ENCODE peak calls at places on chromosomes 13 and 19, in nine cellular contexts. One of them, this sample, is unnamed.

GRCh38 chr19:7840629-7841028 is 10.6 kb downstream of the EVI5L start:
- DNase-seq in ovary: no peak
- DNase-seq in heart left ventricle: peak; percentile 0
- DNase-seq in NB4: no peak
- DNase-seq in tibial nerve: no peak
- DNase-seq in uterus: no peak
- DNase-seq in lower leg skin: no peak
- DNase-seq in H54: no peak
- DNase-seq in IMR-90: no peak
- DNase-seq in this sample: no peak

GRCh38 chr19:53333071-53333465 is 481 bp upstream of the ZNF845 start:
- DNase-seq in ovary: peak; percentile 63
- DNase-seq in heart left ventricle: peak; percentile 42
- DNase-seq in NB4: peak; percentile 50
- DNase-seq in tibial nerve: no peak
- DNase-seq in uterus: peak; percentile 41
- DNase-seq in lower leg skin: peak; percentile 21
- DNase-seq in H54: peak; percentile 35
- DNase-seq in IMR-90: no peak
- DNase-seq in this sample: peak; percentile 53

GRCh38 chr13:44653261-44653660 is 77.1 kb upstream of the TSC22D1 start:
- DNase-seq in ovary: no peak
- DNase-seq in heart left ventricle: no peak
- DNase-seq in NB4: no peak
- DNase-seq in tibial nerve: no peak
- DNase-seq in uterus: no peak
- DNase-seq in lower leg skin: no peak
- DNase-seq in H54: no peak
- DNase-seq in IMR-90: peak; percentile 37
- DNase-seq in this sample: no peak

GRCh38 chr13:19864018-19864338 is 529 bp upstream of the ZMYM5 start:
- DNase-seq in ovary: peak; percentile 88
- DNase-seq in heart left ventricle: peak; percentile 79
- DNase-seq in NB4: peak; percentile 94
- DNase-seq in tibial nerve: peak; percentile 30
- DNase-seq in uterus: peak; percentile 77
- DNase-seq in lower leg skin: no peak
- DNase-seq in H54: peak; percentile 26
- DNase-seq in IMR-90: no peak
- DNase-seq in this sample: peak; percentile 68

GRCh38 chr13:73064991-73065390 is 6.2 kb downstream of the KLF5 start:
- DNase-seq in ovary: no peak
- DNase-seq in heart left ventricle: no peak
- DNase-seq in NB4: no peak
- DNase-seq in tibial nerve: no peak
- DNase-seq in uterus: no peak
- DNase-seq in lower leg skin: no peak
- DNase-seq in H54: no peak
- DNase-seq in IMR-90: no peak
- DNase-seq in this sample: no peak

GRCh38 chr13:24207841-24208240 is 47.3 kb downstream of the SPATA13 start:
- DNase-seq in ovary: no peak
- DNase-seq in heart left ventricle: no peak
- DNase-seq in NB4: no peak
- DNase-seq in tibial nerve: no peak
- DNase-seq in uterus: no peak
- DNase-seq in lower leg skin: no peak
- DNase-seq in H54: no peak
- DNase-seq in IMR-90: no peak
- DNase-seq in this sample: no peak

GRCh38 chr13:114068723-114069322 is 63.6 kb downstream of the RASA3 start:
- DNase-seq in ovary: no peak
- DNase-seq in heart left ventricle: peak; percentile 46
- DNase-seq in NB4: peak; percentile 88
- DNase-seq in tibial nerve: peak; percentile 13
- DNase-seq in uterus: peak; percentile 55
- DNase-seq in lower leg skin: no peak
- DNase-seq in H54: no peak
- DNase-seq in IMR-90: peak; percentile 77
- DNase-seq in this sample: peak; percentile 44

GRCh38 chr19:10567696-10568443 is 909 bp downstream of the CDKN2D start:
- DNase-seq in ovary: no peak
- DNase-seq in heart left ventricle: no peak
- DNase-seq in NB4: peak; percentile 35
- DNase-seq in tibial nerve: no peak
- DNase-seq in uterus: no peak
- DNase-seq in lower leg skin: no peak
- DNase-seq in H54: no peak
- DNase-seq in IMR-90: no peak
- DNase-seq in this sample: no peak

GRCh38 chr19:35712529-35712909 is 5.3 kb upstream of the KMT2B start:
- DNase-seq in ovary: no peak
- DNase-seq in heart left ventricle: no peak
- DNase-seq in NB4: no peak
- DNase-seq in tibial nerve: no peak
- DNase-seq in uterus: no peak
- DNase-seq in lower leg skin: no peak
- DNase-seq in H54: no peak
- DNase-seq in IMR-90: no peak
- DNase-seq in this sample: no peak

GRCh38 chr13:96581741-96582140 is 412.5 kb downstream of the OXGR1 start:
- DNase-seq in ovary: no peak
- DNase-seq in heart left ventricle: no peak
- DNase-seq in NB4: no peak
- DNase-seq in tibial nerve: no peak
- DNase-seq in uterus: no peak
- DNase-seq in lower leg skin: no peak
- DNase-seq in H54: no peak
- DNase-seq in IMR-90: no peak
- DNase-seq in this sample: no peak

GRCh38 chr19:52473655-52474350 is 20.4 kb downstream of the ZNF578 start:
- DNase-seq in ovary: no peak
- DNase-seq in heart left ventricle: no peak
- DNase-seq in NB4: peak; percentile 21
- DNase-seq in tibial nerve: no peak
- DNase-seq in uterus: no peak
- DNase-seq in lower leg skin: no peak
- DNase-seq in H54: no peak
- DNase-seq in IMR-90: no peak
- DNase-seq in this sample: no peak

GRCh38 chr19:51507640-51508058 is 6.0 kb upstream of the SIGLEC12 start:
- DNase-seq in ovary: no peak
- DNase-seq in heart left ventricle: no peak
- DNase-seq in NB4: peak; percentile 18
- DNase-seq in tibial nerve: no peak
- DNase-seq in uterus: no peak
- DNase-seq in lower leg skin: no peak
- DNase-seq in H54: no peak
- DNase-seq in IMR-90: no peak
- DNase-seq in this sample: no peak

GRCh38 chr19:29560313-29561075 is 34.7 kb downstream of the VSTM2B start:
- DNase-seq in ovary: no peak
- DNase-seq in heart left ventricle: no peak
- DNase-seq in NB4: no peak
- DNase-seq in tibial nerve: no peak
- DNase-seq in uterus: no peak
- DNase-seq in lower leg skin: no peak
- DNase-seq in H54: no peak
- DNase-seq in IMR-90: no peak
- DNase-seq in this sample: no peak

GRCh38 chr19:18895038-18895827 is 725 bp downstream of the CERS1 start:
- DNase-seq in ovary: peak; percentile 46
- DNase-seq in heart left ventricle: no peak
- DNase-seq in NB4: peak; percentile 82
- DNase-seq in tibial nerve: no peak
- DNase-seq in uterus: no peak
- DNase-seq in lower leg skin: no peak
- DNase-seq in H54: no peak
- DNase-seq in IMR-90: no peak
- DNase-seq in this sample: peak; percentile 48

GRCh38 chr19:18589380-18590272 is 1.0 kb downstream of the REX1BD start:
- DNase-seq in ovary: peak; percentile 72
- DNase-seq in heart left ventricle: peak; percentile 73
- DNase-seq in NB4: peak; percentile 85
- DNase-seq in tibial nerve: no peak
- DNase-seq in uterus: peak; percentile 68
- DNase-seq in lower leg skin: no peak
- DNase-seq in H54: no peak
- DNase-seq in IMR-90: peak; percentile 55
- DNase-seq in this sample: peak; percentile 73

GRCh38 chr13:37134411-37135041 is 29.1 kb upstream of the CSNK1A1L start:
- DNase-seq in ovary: no peak
- DNase-seq in heart left ventricle: no peak
- DNase-seq in NB4: no peak
- DNase-seq in tibial nerve: no peak
- DNase-seq in uterus: peak; percentile 17
- DNase-seq in lower leg skin: no peak
- DNase-seq in H54: no peak
- DNase-seq in IMR-90: peak; percentile 90
- DNase-seq in this sample: no peak

GRCh38 chr19:12985049-12985776 is 10.1 kb upstream of the NFIX start:
- DNase-seq in ovary: no peak
- DNase-seq in heart left ventricle: peak; percentile 70
- DNase-seq in NB4: peak; percentile 70
- DNase-seq in tibial nerve: peak; percentile 80
- DNase-seq in uterus: no peak
- DNase-seq in lower leg skin: peak; percentile 86
- DNase-seq in H54: no peak
- DNase-seq in IMR-90: peak; percentile 76
- DNase-seq in this sample: peak; percentile 74

GRCh38 chr13:97976551-97977375 is 23.3 kb downstream of the IPO5 start:
- DNase-seq in ovary: no peak
- DNase-seq in heart left ventricle: peak; percentile 30
- DNase-seq in NB4: no peak
- DNase-seq in tibial nerve: no peak
- DNase-seq in uterus: no peak
- DNase-seq in lower leg skin: no peak
- DNase-seq in H54: peak; percentile 44
- DNase-seq in IMR-90: no peak
- DNase-seq in this sample: peak; percentile 38
- TF ChIP-seq POLR2A in ovary: no peak
- TF ChIP-seq POLR2A in heart left ventricle: no peak
- TF ChIP-seq POLR2A in NB4: no peak
- TF ChIP-seq POLR2A in tibial nerve: no peak
- TF ChIP-seq POLR2A in uterus: no peak
- TF ChIP-seq POLR2A in lower leg skin: no peak
- TF ChIP-seq POLR2A in H54: no peak
- TF ChIP-seq POLR2A in IMR-90: peak; percentile 3
- TF ChIP-seq POLR2A in this sample: peak; percentile 45

DNA sequence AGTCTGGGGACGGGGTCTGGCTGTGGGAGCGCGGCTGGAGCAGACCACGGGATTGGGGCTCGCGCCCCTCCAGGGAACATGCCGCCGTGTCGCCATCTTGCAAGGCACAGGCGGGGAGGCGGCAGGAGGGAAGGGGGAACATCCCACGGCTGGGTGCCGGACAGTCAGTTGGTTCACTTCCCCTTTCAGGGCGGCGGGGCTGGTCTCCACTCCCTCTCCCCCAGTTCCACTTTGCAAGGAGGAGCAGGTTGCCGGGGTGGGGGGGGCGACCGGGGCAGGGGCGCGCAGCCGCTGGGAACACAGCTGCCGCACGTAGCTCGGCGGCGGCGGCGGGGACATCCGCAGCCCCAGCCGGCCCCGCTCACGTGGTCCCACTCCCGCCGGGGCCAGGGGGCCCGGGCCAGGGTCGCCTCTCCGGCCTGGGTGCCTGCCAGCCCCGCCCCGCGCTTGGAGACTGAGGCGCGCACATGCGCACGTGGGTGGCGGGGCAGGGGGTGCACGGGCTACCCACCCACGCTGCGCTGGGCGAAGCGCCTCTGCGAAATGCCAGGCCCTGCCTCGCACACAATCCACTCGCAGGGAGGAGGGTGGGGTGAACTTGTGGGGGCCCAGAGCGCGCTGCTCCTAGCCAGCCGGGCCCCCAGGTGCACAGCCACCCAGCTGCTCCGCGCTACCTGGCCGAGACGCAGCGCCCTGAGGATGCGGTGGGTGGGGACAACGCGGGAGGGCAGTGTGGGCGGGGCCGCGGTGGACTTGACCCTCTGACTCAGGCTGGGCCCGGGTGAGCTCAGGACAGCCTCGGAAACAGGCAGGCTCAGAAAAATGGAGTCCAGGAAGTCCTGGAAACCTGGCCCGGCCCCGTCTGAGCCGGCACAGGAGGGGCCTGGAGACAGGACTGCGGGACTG is 6.4 kb downstream of the KLF16 start:
- DNase-seq in ovary: peak; percentile 82
- DNase-seq in heart left ventricle: peak; percentile 91
- DNase-seq in NB4: peak; percentile 96
- DNase-seq in tibial nerve: peak; percentile 52
- DNase-seq in uterus: peak; percentile 73
- DNase-seq in lower leg skin: peak; percentile 83
- DNase-seq in H54: peak; percentile 98
- DNase-seq in IMR-90: peak; percentile 70
- DNase-seq in this sample: peak; percentile 74
- TF ChIP-seq POLR2A in ovary: no peak
- TF ChIP-seq POLR2A in heart left ventricle: peak; percentile 12
- TF ChIP-seq POLR2A in NB4: no peak
- TF ChIP-seq POLR2A in tibial nerve: no peak
- TF ChIP-seq POLR2A in uterus: no peak
- TF ChIP-seq POLR2A in lower leg skin: no peak
- TF ChIP-seq POLR2A in H54: no peak
- TF ChIP-seq POLR2A in IMR-90: no peak
- TF ChIP-seq POLR2A in this sample: peak; percentile 57

GRCh38 chr19:46661020-46661731 is at the start of gene DACT3:
- DNase-seq in ovary: peak; percentile 100
- DNase-seq in heart left ventricle: peak; percentile 100
- DNase-seq in NB4: peak; percentile 100
- DNase-seq in tibial nerve: peak; percentile 100
- DNase-seq in uterus: peak; percentile 100
- DNase-seq in lower leg skin: peak; percentile 100
- DNase-seq in H54: peak; percentile 89
- DNase-seq in IMR-90: peak; percentile 100
- DNase-seq in this sample: peak; percentile 100
- TF ChIP-seq POLR2A in ovary: no peak
- TF ChIP-seq POLR2A in heart left ventricle: peak; percentile 25
- TF ChIP-seq POLR2A in NB4: no peak
- TF ChIP-seq POLR2A in tibial nerve: peak; percentile 65
- TF ChIP-seq POLR2A in uterus: peak; percentile 47
- TF ChIP-seq POLR2A in lower leg skin: no peak
- TF ChIP-seq POLR2A in H54: no peak
- TF ChIP-seq POLR2A in IMR-90: no peak
- TF ChIP-seq POLR2A in this sample: no peak

DNA sequence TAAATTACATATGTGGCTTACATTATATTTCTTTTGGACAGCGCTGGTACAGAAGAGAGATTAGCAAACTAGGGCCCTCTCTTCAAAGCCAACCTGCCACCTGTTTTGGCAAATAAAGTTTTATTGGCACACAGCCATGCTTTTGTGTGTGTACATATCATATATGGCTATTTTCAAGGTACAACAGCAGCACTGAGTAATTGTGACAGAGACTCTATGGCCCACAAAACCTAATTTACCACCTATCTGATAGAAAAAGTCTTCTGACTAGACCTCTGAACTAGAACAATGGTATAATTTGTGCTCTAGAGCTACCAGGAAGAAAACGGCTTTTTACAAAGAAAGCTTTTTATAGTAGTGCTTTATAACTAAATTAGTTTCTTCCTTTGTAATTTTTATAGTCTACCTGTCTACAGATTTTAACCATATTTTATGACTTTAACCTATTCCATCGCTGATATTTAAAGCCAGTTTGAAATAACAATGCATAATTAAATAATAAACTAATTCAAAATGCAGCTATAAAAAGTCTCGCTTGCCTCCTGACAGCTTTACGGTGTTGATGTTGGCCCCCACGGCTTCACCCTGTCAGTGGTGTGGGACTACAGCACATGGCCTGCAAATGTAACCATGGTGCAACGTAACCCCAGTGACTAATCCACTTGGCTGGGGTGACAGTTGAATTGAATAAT is 17.7 kb upstream of the DPY19L3 start:
- DNase-seq in ovary: no peak
- DNase-seq in heart left ventricle: no peak
- DNase-seq in NB4: peak; percentile 1
- DNase-seq in tibial nerve: no peak
- DNase-seq in uterus: peak; percentile 35
- DNase-seq in lower leg skin: no peak
- DNase-seq in H54: peak; percentile 20
- DNase-seq in IMR-90: peak; percentile 62
- DNase-seq in this sample: peak; percentile 16
- TF ChIP-seq POLR2A in ovary: no peak
- TF ChIP-seq POLR2A in heart left ventricle: no peak
- TF ChIP-seq POLR2A in NB4: no peak
- TF ChIP-seq POLR2A in tibial nerve: no peak
- TF ChIP-seq POLR2A in uterus: no peak
- TF ChIP-seq POLR2A in lower leg skin: no peak
- TF ChIP-seq POLR2A in H54: no peak
- TF ChIP-seq POLR2A in IMR-90: no peak
- TF ChIP-seq POLR2A in this sample: no peak

This sample was measured in body of pancreas.